ENCODE peak calls at places on chromosomes 11 and 22, in five cellular contexts. One of them, this sample, is unnamed.

GRCh38 chr22:25774575-25775026 is 32.6 kb downstream of the MYO18B start:
- DNase-seq in progenitor cell of endocrine pancreas: peak
- DNase-seq in neural crest cell: peak
- DNase-seq in right lobe of liver: no peak
- DNase-seq in SK-N-SH: peak
- DNase-seq in this sample: no peak

GRCh38 chr11:109939176-109939810 is 153.9 kb upstream of the ZC3H12C start:
- DNase-seq in progenitor cell of endocrine pancreas: no peak
- DNase-seq in neural crest cell: no peak
- DNase-seq in right lobe of liver: no peak
- DNase-seq in SK-N-SH: peak
- DNase-seq in this sample: no peak

GRCh38 chr11:134068829-134069425 is at the start of gene JAM3:
- DNase-seq in progenitor cell of endocrine pancreas: peak
- DNase-seq in neural crest cell: peak
- DNase-seq in right lobe of liver: peak
- DNase-seq in SK-N-SH: peak
- DNase-seq in this sample: peak

GRCh38 chr11:128407962-128408361 is 179.4 kb downstream of the ETS1 start:
- DNase-seq in progenitor cell of endocrine pancreas: no peak
- DNase-seq in neural crest cell: no peak
- DNase-seq in right lobe of liver: no peak
- DNase-seq in SK-N-SH: no peak
- DNase-seq in this sample: no peak

GRCh38 chr11:5928269-5928668 is 13.8 kb upstream of the OR56A3 start:
- DNase-seq in progenitor cell of endocrine pancreas: no peak
- DNase-seq in neural crest cell: no peak
- DNase-seq in right lobe of liver: no peak
- DNase-seq in SK-N-SH: no peak
- DNase-seq in this sample: no peak

GRCh38 chr11:116148056-116148455 is 624.7 kb downstream of the BUD13 start:
- DNase-seq in progenitor cell of endocrine pancreas: no peak
- DNase-seq in neural crest cell: no peak
- DNase-seq in right lobe of liver: no peak
- DNase-seq in SK-N-SH: no peak
- DNase-seq in this sample: no peak

GRCh38 chr22:48749555-48750227 is 1078.0 kb downstream of the BRD1 start:
- DNase-seq in progenitor cell of endocrine pancreas: no peak
- DNase-seq in neural crest cell: no peak
- DNase-seq in right lobe of liver: no peak
- DNase-seq in SK-N-SH: no peak
- DNase-seq in this sample: peak

GRCh38 chr11:765025-765801 is 12.1 kb downstream of the GATD1 start:
- DNase-seq in progenitor cell of endocrine pancreas: no peak
- DNase-seq in neural crest cell: peak
- DNase-seq in right lobe of liver: no peak
- DNase-seq in SK-N-SH: peak
- DNase-seq in this sample: no peak

GRCh38 chr11:114295676-114296081 is 520 bp upstream of the NNMT start:
- DNase-seq in progenitor cell of endocrine pancreas: no peak
- DNase-seq in neural crest cell: no peak
- DNase-seq in right lobe of liver: no peak
- DNase-seq in SK-N-SH: no peak
- DNase-seq in this sample: no peak

GRCh38 chr11:114296979-114297372 is 777 bp downstream of the NNMT start:
- DNase-seq in progenitor cell of endocrine pancreas: no peak
- DNase-seq in neural crest cell: no peak
- DNase-seq in right lobe of liver: no peak
- DNase-seq in SK-N-SH: no peak
- DNase-seq in this sample: no peak

GRCh38 chr11:114298701-114299090 is 2.5 kb downstream of the NNMT start:
- DNase-seq in progenitor cell of endocrine pancreas: no peak
- DNase-seq in neural crest cell: no peak
- DNase-seq in right lobe of liver: no peak
- DNase-seq in SK-N-SH: no peak
- DNase-seq in this sample: no peak

GRCh38 chr11:114296190-114296978 is at the start of gene NNMT:
- DNase-seq in progenitor cell of endocrine pancreas: no peak
- DNase-seq in neural crest cell: no peak
- DNase-seq in right lobe of liver: peak
- DNase-seq in SK-N-SH: no peak
- DNase-seq in this sample: no peak

DNA sequence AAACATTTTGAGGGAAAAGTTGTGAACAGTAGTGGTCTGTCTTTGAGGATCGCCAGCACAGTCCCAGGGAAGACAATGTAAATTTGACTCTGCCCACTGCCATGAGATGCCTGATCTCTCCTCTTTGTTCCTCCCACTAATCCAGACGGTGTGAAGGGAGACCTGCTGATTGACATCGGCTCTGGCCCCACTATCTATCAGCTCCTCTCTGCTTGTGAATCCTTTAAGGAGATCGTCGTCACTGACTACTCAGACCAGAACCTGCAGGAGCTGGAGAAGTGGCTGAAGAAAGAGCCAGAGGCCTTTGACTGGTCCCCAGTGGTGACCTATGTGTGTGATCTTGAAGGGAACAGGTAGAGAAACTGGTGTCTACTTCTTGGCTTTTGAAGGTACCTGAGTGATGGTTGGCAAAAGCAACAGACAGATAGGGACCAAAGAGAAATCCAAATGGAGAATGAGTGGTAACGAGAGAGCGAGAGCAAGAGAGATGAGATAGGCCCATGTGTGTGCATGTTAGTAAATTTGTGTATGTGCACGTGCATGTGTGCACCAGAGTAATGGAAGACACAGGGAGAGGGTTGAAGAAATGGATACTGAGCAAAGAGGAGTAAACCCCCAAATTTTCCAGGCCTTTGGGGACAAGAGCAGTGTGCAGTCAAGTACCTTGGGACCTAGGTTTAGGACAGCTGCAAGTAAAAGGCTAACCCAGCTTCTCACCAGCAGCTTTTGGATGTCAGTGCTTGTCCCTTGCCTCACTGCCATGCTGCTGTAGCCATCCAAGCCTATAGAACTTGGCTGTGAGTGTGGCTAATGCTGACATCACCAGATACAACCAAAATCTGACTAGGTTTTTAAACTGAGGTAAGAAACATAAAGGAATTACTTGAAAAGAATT is 1.9 kb downstream of the NNMT start:
- DNase-seq in progenitor cell of endocrine pancreas: no peak
- DNase-seq in neural crest cell: no peak
- DNase-seq in right lobe of liver: no peak
- DNase-seq in SK-N-SH: no peak
- DNase-seq in this sample: no peak
- TF ChIP-seq CTCF in progenitor cell of endocrine pancreas: no peak
- TF ChIP-seq CTCF in neural crest cell: no peak
- TF ChIP-seq CTCF in right lobe of liver: no peak
- TF ChIP-seq CTCF in SK-N-SH: no peak
- TF ChIP-seq CTCF in this sample: no peak

GRCh38 chr11:32982626-32983025 is 33.1 kb upstream of the DEPDC7 start:
- DNase-seq in progenitor cell of endocrine pancreas: no peak
- DNase-seq in neural crest cell: no peak
- DNase-seq in right lobe of liver: no peak
- DNase-seq in SK-N-SH: no peak
- DNase-seq in this sample: no peak

GRCh38 chr11:32987851-32988250 is 27.8 kb upstream of the DEPDC7 start:
- DNase-seq in progenitor cell of endocrine pancreas: no peak
- DNase-seq in neural crest cell: no peak
- DNase-seq in right lobe of liver: no peak
- DNase-seq in SK-N-SH: no peak
- DNase-seq in this sample: no peak

GRCh38 chr11:32985600-32985999 is 30.1 kb upstream of the DEPDC7 start:
- DNase-seq in progenitor cell of endocrine pancreas: no peak
- DNase-seq in neural crest cell: no peak
- DNase-seq in right lobe of liver: no peak
- DNase-seq in SK-N-SH: no peak
- DNase-seq in this sample: no peak

GRCh38 chr11:32983506-32983905 is 32.2 kb upstream of the DEPDC7 start:
- DNase-seq in progenitor cell of endocrine pancreas: no peak
- DNase-seq in neural crest cell: no peak
- DNase-seq in right lobe of liver: no peak
- DNase-seq in SK-N-SH: no peak
- DNase-seq in this sample: no peak
- TF ChIP-seq CTCF in progenitor cell of endocrine pancreas: no peak
- TF ChIP-seq CTCF in neural crest cell: no peak
- TF ChIP-seq CTCF in right lobe of liver: no peak
- TF ChIP-seq CTCF in SK-N-SH: no peak
- TF ChIP-seq CTCF in this sample: no peak

DNA sequence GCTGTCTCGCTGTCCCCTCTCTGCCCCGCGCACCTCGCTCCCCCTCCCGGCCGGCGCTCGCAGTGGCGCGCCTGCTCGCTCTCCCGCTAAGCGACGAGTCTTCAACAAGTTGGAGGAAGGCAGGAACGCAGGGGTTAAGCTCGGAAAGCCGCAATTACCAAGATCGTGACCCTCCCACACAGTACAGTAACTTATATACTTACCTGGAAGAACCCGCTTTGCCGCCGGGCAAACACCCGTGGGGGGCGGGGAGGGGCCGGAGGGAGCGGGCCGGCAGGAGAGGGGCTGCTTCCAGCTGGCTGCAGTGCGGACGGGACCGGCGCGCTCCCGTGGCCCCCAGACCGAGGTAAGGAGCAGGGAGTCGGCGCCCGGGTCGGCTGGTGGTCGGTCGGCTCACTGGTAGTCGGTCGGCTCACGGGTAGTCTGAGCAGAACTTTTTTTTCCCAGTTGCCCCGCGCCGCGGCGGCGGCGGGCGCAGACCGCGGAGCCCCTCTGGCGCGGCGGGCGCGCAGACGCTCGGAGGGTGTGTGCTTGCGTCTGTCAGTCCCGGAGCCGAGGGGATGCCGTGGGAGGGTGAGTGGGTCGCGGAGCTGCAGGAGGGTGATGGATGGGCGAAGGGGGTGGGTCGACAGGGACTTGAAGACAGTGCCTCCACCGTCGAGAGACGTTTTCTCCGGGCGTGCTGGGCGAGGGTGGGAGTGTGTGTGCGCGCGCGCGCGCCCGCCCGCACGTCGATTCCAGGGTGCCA is 101.2 kb upstream of the HSD17B12 start:
- DNase-seq in progenitor cell of endocrine pancreas: no peak
- DNase-seq in neural crest cell: no peak
- DNase-seq in right lobe of liver: no peak
- DNase-seq in SK-N-SH: peak
- DNase-seq in this sample: no peak
- TF ChIP-seq CTCF in progenitor cell of endocrine pancreas: peak
- TF ChIP-seq CTCF in neural crest cell: peak
- TF ChIP-seq CTCF in right lobe of liver: peak
- TF ChIP-seq CTCF in SK-N-SH: peak
- TF ChIP-seq CTCF in this sample: no peak

DNA sequence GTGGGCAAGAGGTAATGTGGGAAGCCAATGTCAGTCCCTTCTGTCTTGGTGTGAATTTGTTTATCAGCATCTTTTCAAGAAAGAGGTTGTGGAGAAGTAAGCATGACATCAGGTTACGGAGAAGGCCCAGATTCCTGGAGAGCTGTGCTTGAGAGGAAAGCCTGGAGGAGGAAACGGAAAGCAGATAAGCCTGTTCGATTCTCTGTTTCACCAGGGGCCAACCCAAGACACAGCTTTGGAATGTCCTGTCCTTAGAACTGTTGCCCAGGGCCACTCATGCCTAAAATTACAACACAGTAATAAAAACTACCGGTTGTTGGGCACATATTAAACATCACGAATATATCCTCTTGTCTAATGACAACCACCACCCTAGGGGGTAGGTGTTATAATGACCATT is 148.5 kb downstream of the NAV2 start:
- DNase-seq in progenitor cell of endocrine pancreas: no peak
- DNase-seq in neural crest cell: no peak
- DNase-seq in right lobe of liver: no peak
- DNase-seq in SK-N-SH: no peak
- DNase-seq in this sample: no peak
- TF ChIP-seq CTCF in progenitor cell of endocrine pancreas: no peak
- TF ChIP-seq CTCF in neural crest cell: no peak
- TF ChIP-seq CTCF in right lobe of liver: no peak
- TF ChIP-seq CTCF in SK-N-SH: no peak
- TF ChIP-seq CTCF in this sample: no peak

DNA sequence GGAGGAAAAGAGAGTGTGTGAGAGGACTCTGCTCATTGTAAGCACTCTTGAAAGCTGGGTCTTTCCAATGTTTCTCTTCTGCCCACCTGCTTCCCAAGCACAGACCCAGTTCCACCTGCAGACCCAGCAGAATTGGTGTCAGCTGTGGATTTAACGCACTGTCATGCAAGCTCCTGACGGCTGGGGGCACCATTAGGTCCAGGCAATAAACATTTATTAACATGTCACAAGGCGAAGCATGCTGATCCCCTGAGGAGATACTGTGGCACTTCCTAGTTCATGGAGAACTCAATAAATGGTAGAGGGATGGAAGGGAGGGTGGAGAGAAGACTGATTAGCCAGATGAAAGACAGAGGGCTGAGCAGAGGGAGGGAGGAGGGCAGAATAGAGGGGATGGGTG is 68.3 kb upstream of the TSPAN18 start:
- DNase-seq in progenitor cell of endocrine pancreas: no peak
- DNase-seq in neural crest cell: no peak
- DNase-seq in right lobe of liver: no peak
- DNase-seq in SK-N-SH: peak
- DNase-seq in this sample: no peak
- TF ChIP-seq CTCF in progenitor cell of endocrine pancreas: peak
- TF ChIP-seq CTCF in neural crest cell: peak
- TF ChIP-seq CTCF in right lobe of liver: peak
- TF ChIP-seq CTCF in SK-N-SH: peak
- TF ChIP-seq CTCF in this sample: no peak

DNA sequence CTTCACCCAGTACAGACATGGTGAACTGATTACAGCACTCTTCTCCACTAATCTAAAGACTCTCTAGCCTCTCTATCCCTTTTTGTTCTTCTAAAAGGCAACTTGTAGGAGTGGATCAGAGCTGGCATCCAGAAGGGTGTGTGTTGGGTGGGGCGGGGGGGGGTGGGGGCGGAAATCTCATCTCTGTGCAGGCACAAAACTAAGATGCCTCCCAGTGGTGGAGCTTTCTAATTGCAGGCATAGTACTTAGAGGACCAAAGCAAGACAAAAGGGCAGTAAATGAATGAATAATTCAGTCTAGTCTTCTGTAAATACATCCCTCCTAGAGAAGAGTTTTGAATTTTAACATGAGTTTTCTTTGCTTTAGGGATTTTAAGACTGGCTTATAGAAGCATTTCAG is 11.4 kb upstream of the EMID1 start:
- DNase-seq in progenitor cell of endocrine pancreas: no peak
- DNase-seq in neural crest cell: no peak
- DNase-seq in right lobe of liver: no peak
- DNase-seq in SK-N-SH: no peak
- DNase-seq in this sample: no peak
- TF ChIP-seq CTCF in progenitor cell of endocrine pancreas: peak
- TF ChIP-seq CTCF in neural crest cell: peak
- TF ChIP-seq CTCF in right lobe of liver: no peak
- TF ChIP-seq CTCF in SK-N-SH: no peak
- TF ChIP-seq CTCF in this sample: no peak

GRCh38 chr11:71572811-71573210 is 7.4 kb downstream of the KRTAP5-10 start:
- DNase-seq in progenitor cell of endocrine pancreas: no peak
- DNase-seq in neural crest cell: no peak
- DNase-seq in right lobe of liver: no peak
- DNase-seq in SK-N-SH: no peak
- DNase-seq in this sample: no peak
- TF ChIP-seq CTCF in progenitor cell of endocrine pancreas: no peak
- TF ChIP-seq CTCF in neural crest cell: no peak
- TF ChIP-seq CTCF in right lobe of liver: no peak
- TF ChIP-seq CTCF in SK-N-SH: no peak
- TF ChIP-seq CTCF in this sample: no peak